ENCODE peak calls at places on chromosomes 12 and 14, in nine cellular contexts. One of them, this sample, is unnamed.

GRCh38 chr14:55332654-55333570 is 61.7 kb downstream of the FBXO34 start:
- DNase-seq in iPS-NIHi11: no peak
- DNase-seq in activated CD4-positive, alpha-beta T cell treated with anti-CD3 and anti-CD28 coated beads, Interleukin-2, amount 50 U/mL, for 4 hours: no peak
- DNase-seq in NCI-H446: no peak
- DNase-seq in Kasumi-1: no peak
- DNase-seq in right lobe of liver: no peak
- DNase-seq in WTC11: no peak
- DNase-seq in HFFc6: no peak
- DNase-seq in stimulated activated CD8-positive, alpha-beta memory T cell treated with anti-CD3 and anti-CD28 coated beads, Interleukin-15, amount 100 ng/mL, for 48 hours: no peak
- DNase-seq in this sample: no peak

GRCh38 chr12:109461049-109461845 is 15.9 kb downstream of the KCTD10 start:
- DNase-seq in iPS-NIHi11: no peak
- DNase-seq in activated CD4-positive, alpha-beta T cell treated with anti-CD3 and anti-CD28 coated beads, Interleukin-2, amount 50 U/mL, for 4 hours: no peak
- DNase-seq in NCI-H446: no peak
- DNase-seq in Kasumi-1: peak
- DNase-seq in right lobe of liver: no peak
- DNase-seq in WTC11: no peak
- DNase-seq in HFFc6: no peak
- DNase-seq in stimulated activated CD8-positive, alpha-beta memory T cell treated with anti-CD3 and anti-CD28 coated beads, Interleukin-15, amount 100 ng/mL, for 48 hours: no peak
- DNase-seq in this sample: no peak

GRCh38 chr12:132554857-132555630 is 55.3 kb downstream of the LRCOL1 start:
- DNase-seq in iPS-NIHi11: no peak
- DNase-seq in activated CD4-positive, alpha-beta T cell treated with anti-CD3 and anti-CD28 coated beads, Interleukin-2, amount 50 U/mL, for 4 hours: no peak
- DNase-seq in NCI-H446: no peak
- DNase-seq in Kasumi-1: peak
- DNase-seq in right lobe of liver: no peak
- DNase-seq in WTC11: peak
- DNase-seq in HFFc6: no peak
- DNase-seq in stimulated activated CD8-positive, alpha-beta memory T cell treated with anti-CD3 and anti-CD28 coated beads, Interleukin-15, amount 100 ng/mL, for 48 hours: no peak
- DNase-seq in this sample: peak

GRCh38 chr12:90991952-90992465 is 12.8 kb downstream of the EPYC start:
- DNase-seq in iPS-NIHi11: no peak
- DNase-seq in activated CD4-positive, alpha-beta T cell treated with anti-CD3 and anti-CD28 coated beads, Interleukin-2, amount 50 U/mL, for 4 hours: no peak
- DNase-seq in NCI-H446: no peak
- DNase-seq in Kasumi-1: no peak
- DNase-seq in right lobe of liver: no peak
- DNase-seq in WTC11: no peak
- DNase-seq in HFFc6: no peak
- DNase-seq in stimulated activated CD8-positive, alpha-beta memory T cell treated with anti-CD3 and anti-CD28 coated beads, Interleukin-15, amount 100 ng/mL, for 48 hours: no peak
- DNase-seq in this sample: no peak

GRCh38 chr12:124011435-124012124 is 38.6 kb downstream of the ZNF664 start:
- DNase-seq in iPS-NIHi11: no peak
- DNase-seq in activated CD4-positive, alpha-beta T cell treated with anti-CD3 and anti-CD28 coated beads, Interleukin-2, amount 50 U/mL, for 4 hours: no peak
- DNase-seq in NCI-H446: no peak
- DNase-seq in Kasumi-1: no peak
- DNase-seq in right lobe of liver: no peak
- DNase-seq in WTC11: no peak
- DNase-seq in HFFc6: no peak
- DNase-seq in stimulated activated CD8-positive, alpha-beta memory T cell treated with anti-CD3 and anti-CD28 coated beads, Interleukin-15, amount 100 ng/mL, for 48 hours: no peak
- DNase-seq in this sample: no peak

GRCh38 chr14:94383777-94384176 is 4.6 kb downstream of the SERPINA1 start:
- DNase-seq in iPS-NIHi11: no peak
- DNase-seq in activated CD4-positive, alpha-beta T cell treated with anti-CD3 and anti-CD28 coated beads, Interleukin-2, amount 50 U/mL, for 4 hours: no peak
- DNase-seq in NCI-H446: no peak
- DNase-seq in Kasumi-1: no peak
- DNase-seq in right lobe of liver: peak
- DNase-seq in WTC11: no peak
- DNase-seq in HFFc6: no peak
- DNase-seq in stimulated activated CD8-positive, alpha-beta memory T cell treated with anti-CD3 and anti-CD28 coated beads, Interleukin-15, amount 100 ng/mL, for 48 hours: no peak
- DNase-seq in this sample: no peak

GRCh38 chr12:52025301-52026172 is 18.8 kb downstream of the TAMALIN start:
- DNase-seq in iPS-NIHi11: peak
- DNase-seq in activated CD4-positive, alpha-beta T cell treated with anti-CD3 and anti-CD28 coated beads, Interleukin-2, amount 50 U/mL, for 4 hours: peak
- DNase-seq in NCI-H446: peak
- DNase-seq in Kasumi-1: peak
- DNase-seq in right lobe of liver: peak
- DNase-seq in WTC11: peak
- DNase-seq in HFFc6: peak
- DNase-seq in stimulated activated CD8-positive, alpha-beta memory T cell treated with anti-CD3 and anti-CD28 coated beads, Interleukin-15, amount 100 ng/mL, for 48 hours: peak
- DNase-seq in this sample: peak

GRCh38 chr12:2384029-2384386 is 331.2 kb downstream of the CACNA1C start:
- DNase-seq in iPS-NIHi11: no peak
- DNase-seq in activated CD4-positive, alpha-beta T cell treated with anti-CD3 and anti-CD28 coated beads, Interleukin-2, amount 50 U/mL, for 4 hours: no peak
- DNase-seq in NCI-H446: no peak
- DNase-seq in Kasumi-1: no peak
- DNase-seq in right lobe of liver: no peak
- DNase-seq in WTC11: no peak
- DNase-seq in HFFc6: no peak
- DNase-seq in stimulated activated CD8-positive, alpha-beta memory T cell treated with anti-CD3 and anti-CD28 coated beads, Interleukin-15, amount 100 ng/mL, for 48 hours: no peak
- DNase-seq in this sample: no peak

GRCh38 chr14:32109676-32110075 is 32.6 kb downstream of the ARHGAP5 start:
- DNase-seq in iPS-NIHi11: no peak
- DNase-seq in activated CD4-positive, alpha-beta T cell treated with anti-CD3 and anti-CD28 coated beads, Interleukin-2, amount 50 U/mL, for 4 hours: no peak
- DNase-seq in NCI-H446: no peak
- DNase-seq in Kasumi-1: no peak
- DNase-seq in right lobe of liver: no peak
- DNase-seq in WTC11: no peak
- DNase-seq in HFFc6: peak
- DNase-seq in stimulated activated CD8-positive, alpha-beta memory T cell treated with anti-CD3 and anti-CD28 coated beads, Interleukin-15, amount 100 ng/mL, for 48 hours: no peak
- DNase-seq in this sample: no peak

GRCh38 chr12:120406553-120406952 is 31.4 kb upstream of the COX6A1 start:
- DNase-seq in iPS-NIHi11: no peak
- DNase-seq in activated CD4-positive, alpha-beta T cell treated with anti-CD3 and anti-CD28 coated beads, Interleukin-2, amount 50 U/mL, for 4 hours: no peak
- DNase-seq in NCI-H446: no peak
- DNase-seq in Kasumi-1: no peak
- DNase-seq in right lobe of liver: no peak
- DNase-seq in WTC11: no peak
- DNase-seq in HFFc6: no peak
- DNase-seq in stimulated activated CD8-positive, alpha-beta memory T cell treated with anti-CD3 and anti-CD28 coated beads, Interleukin-15, amount 100 ng/mL, for 48 hours: no peak
- DNase-seq in this sample: no peak

GRCh38 chr14:78341827-78342389 is 171.7 kb downstream of the NRXN3 start:
- DNase-seq in iPS-NIHi11: no peak
- DNase-seq in activated CD4-positive, alpha-beta T cell treated with anti-CD3 and anti-CD28 coated beads, Interleukin-2, amount 50 U/mL, for 4 hours: no peak
- DNase-seq in NCI-H446: no peak
- DNase-seq in Kasumi-1: no peak
- DNase-seq in right lobe of liver: no peak
- DNase-seq in WTC11: no peak
- DNase-seq in HFFc6: no peak
- DNase-seq in stimulated activated CD8-positive, alpha-beta memory T cell treated with anti-CD3 and anti-CD28 coated beads, Interleukin-15, amount 100 ng/mL, for 48 hours: no peak
- DNase-seq in this sample: no peak

GRCh38 chr14:64501326-64502171 is 2.1 kb downstream of the ZBTB25 start:
- DNase-seq in iPS-NIHi11: peak
- DNase-seq in activated CD4-positive, alpha-beta T cell treated with anti-CD3 and anti-CD28 coated beads, Interleukin-2, amount 50 U/mL, for 4 hours: no peak
- DNase-seq in NCI-H446: no peak
- DNase-seq in Kasumi-1: no peak
- DNase-seq in right lobe of liver: peak
- DNase-seq in WTC11: no peak
- DNase-seq in HFFc6: peak
- DNase-seq in stimulated activated CD8-positive, alpha-beta memory T cell treated with anti-CD3 and anti-CD28 coated beads, Interleukin-15, amount 100 ng/mL, for 48 hours: no peak
- DNase-seq in this sample: no peak

GRCh38 chr14:22159968-22160367 is 429.1 kb downstream of the DAD1 start:
- DNase-seq in iPS-NIHi11: no peak
- DNase-seq in activated CD4-positive, alpha-beta T cell treated with anti-CD3 and anti-CD28 coated beads, Interleukin-2, amount 50 U/mL, for 4 hours: no peak
- DNase-seq in NCI-H446: no peak
- DNase-seq in Kasumi-1: no peak
- DNase-seq in right lobe of liver: no peak
- DNase-seq in WTC11: no peak
- DNase-seq in HFFc6: no peak
- DNase-seq in stimulated activated CD8-positive, alpha-beta memory T cell treated with anti-CD3 and anti-CD28 coated beads, Interleukin-15, amount 100 ng/mL, for 48 hours: no peak
- DNase-seq in this sample: no peak

GRCh38 chr14:89900822-89901221 is 53.7 kb downstream of the EFCAB11 start:
- DNase-seq in iPS-NIHi11: no peak
- DNase-seq in activated CD4-positive, alpha-beta T cell treated with anti-CD3 and anti-CD28 coated beads, Interleukin-2, amount 50 U/mL, for 4 hours: no peak
- DNase-seq in NCI-H446: no peak
- DNase-seq in Kasumi-1: no peak
- DNase-seq in right lobe of liver: no peak
- DNase-seq in WTC11: no peak
- DNase-seq in HFFc6: no peak
- DNase-seq in stimulated activated CD8-positive, alpha-beta memory T cell treated with anti-CD3 and anti-CD28 coated beads, Interleukin-15, amount 100 ng/mL, for 48 hours: no peak
- DNase-seq in this sample: no peak

GRCh38 chr12:57718641-57719528 is 19.7 kb downstream of the AGAP2 start:
- DNase-seq in iPS-NIHi11: no peak
- DNase-seq in activated CD4-positive, alpha-beta T cell treated with anti-CD3 and anti-CD28 coated beads, Interleukin-2, amount 50 U/mL, for 4 hours: no peak
- DNase-seq in NCI-H446: no peak
- DNase-seq in Kasumi-1: no peak
- DNase-seq in right lobe of liver: no peak
- DNase-seq in WTC11: no peak
- DNase-seq in HFFc6: no peak
- DNase-seq in stimulated activated CD8-positive, alpha-beta memory T cell treated with anti-CD3 and anti-CD28 coated beads, Interleukin-15, amount 100 ng/mL, for 48 hours: no peak
- DNase-seq in this sample: no peak

GRCh38 chr14:77105554-77105953 is 7.5 kb downstream of the CIPC start:
- DNase-seq in iPS-NIHi11: no peak
- DNase-seq in activated CD4-positive, alpha-beta T cell treated with anti-CD3 and anti-CD28 coated beads, Interleukin-2, amount 50 U/mL, for 4 hours: no peak
- DNase-seq in NCI-H446: no peak
- DNase-seq in Kasumi-1: no peak
- DNase-seq in right lobe of liver: no peak
- DNase-seq in WTC11: no peak
- DNase-seq in HFFc6: no peak
- DNase-seq in stimulated activated CD8-positive, alpha-beta memory T cell treated with anti-CD3 and anti-CD28 coated beads, Interleukin-15, amount 100 ng/mL, for 48 hours: no peak
- DNase-seq in this sample: no peak

GRCh38 chr14:103735815-103736545 is 20.4 kb downstream of the ZFYVE21 start:
- DNase-seq in iPS-NIHi11: no peak
- DNase-seq in activated CD4-positive, alpha-beta T cell treated with anti-CD3 and anti-CD28 coated beads, Interleukin-2, amount 50 U/mL, for 4 hours: no peak
- DNase-seq in NCI-H446: no peak
- DNase-seq in Kasumi-1: no peak
- DNase-seq in right lobe of liver: peak
- DNase-seq in WTC11: no peak
- DNase-seq in HFFc6: no peak
- DNase-seq in stimulated activated CD8-positive, alpha-beta memory T cell treated with anti-CD3 and anti-CD28 coated beads, Interleukin-15, amount 100 ng/mL, for 48 hours: no peak
- DNase-seq in this sample: no peak

GRCh38 chr14:98785578-98785977 is 486.4 kb downstream of the BCL11B start:
- DNase-seq in iPS-NIHi11: no peak
- DNase-seq in activated CD4-positive, alpha-beta T cell treated with anti-CD3 and anti-CD28 coated beads, Interleukin-2, amount 50 U/mL, for 4 hours: no peak
- DNase-seq in NCI-H446: no peak
- DNase-seq in Kasumi-1: no peak
- DNase-seq in right lobe of liver: no peak
- DNase-seq in WTC11: no peak
- DNase-seq in HFFc6: no peak
- DNase-seq in stimulated activated CD8-positive, alpha-beta memory T cell treated with anti-CD3 and anti-CD28 coated beads, Interleukin-15, amount 100 ng/mL, for 48 hours: no peak
- DNase-seq in this sample: no peak

GRCh38 chr12:85866929-85867776 is 6.9 kb upstream of the NTS start:
- DNase-seq in iPS-NIHi11: peak
- DNase-seq in activated CD4-positive, alpha-beta T cell treated with anti-CD3 and anti-CD28 coated beads, Interleukin-2, amount 50 U/mL, for 4 hours: no peak
- DNase-seq in NCI-H446: peak
- DNase-seq in Kasumi-1: peak
- DNase-seq in right lobe of liver: no peak
- DNase-seq in WTC11: no peak
- DNase-seq in HFFc6: peak
- DNase-seq in stimulated activated CD8-positive, alpha-beta memory T cell treated with anti-CD3 and anti-CD28 coated beads, Interleukin-15, amount 100 ng/mL, for 48 hours: no peak
- DNase-seq in this sample: peak